ENCODE peak calls at places on chromosomes 13 and 19, in eight cellular contexts. T, U, L, Q, S, C, A and X are unnamed samples.

GRCh38 chr13:110319774-110320509 is 12.9 kb downstream of the COL4A2 start:
- DNase-seq in T (peak), U (peak), L (no peak), Q (no peak), S (no peak), C (no peak), A (peak), X (peak)

GRCh38 chr19:18682807-18683108 is 722 bp upstream of the CRTC1 start:
- DNase-seq in T (no peak), U (no peak), L (peak), Q (no peak), S (no peak), C (no peak), A (no peak), X (no peak)

GRCh38 chr19:46944918-46945628 is 74.6 kb upstream of the NPAS1 start:
- DNase-seq in T (peak), U (no peak), L (peak), Q (peak), S (no peak), C (peak), A (no peak), X (no peak)

GRCh38 chr13:30006246-30006645 is 155.8 kb upstream of the UBL3 start:
- DNase-seq in T (no peak), U (no peak), L (no peak), Q (no peak), S (no peak), C (no peak), A (no peak), X (no peak)

GRCh38 chr19:1064661-1065605 is 2.0 kb upstream of the ARHGAP45 start:
- DNase-seq in T (peak), U (peak), L (peak), Q (no peak), S (peak), C (peak), A (peak), X (peak)

GRCh38 chr13:110897024-110897423 is 17.8 kb downstream of the ANKRD10 start:
- DNase-seq in T (no peak), U (no peak), L (no peak), Q (no peak), S (no peak), C (no peak), A (no peak), X (no peak)

GRCh38 chr19:33192010-33192409 is 2.1 kb upstream of the LRP3 start:
- DNase-seq in T (no peak), U (no peak), L (peak), Q (no peak), S (no peak), C (no peak), A (no peak), X (no peak)

GRCh38 chr13:80235131-80235530 is 105.8 kb downstream of the SPRY2 start:
- DNase-seq in T (no peak), U (no peak), L (no peak), Q (no peak), S (no peak), C (no peak), A (no peak), X (no peak)

GRCh38 chr13:46168341-46168740 is 13.6 kb downstream of the LCP1 start:
- DNase-seq in T (no peak), U (peak), L (no peak), Q (no peak), S (no peak), C (peak), A (no peak), X (no peak)

GRCh38 chr13:20860844-20861243 is 41.7 kb downstream of the XPO4 start:
- DNase-seq in T (no peak), U (no peak), L (no peak), Q (no peak), S (no peak), C (no peak), A (no peak), X (no peak)

GRCh38 chr19:46984077-46985010 is 35.3 kb upstream of the NPAS1 start:
- DNase-seq in T (peak), U (no peak), L (no peak), Q (no peak), S (no peak), C (no peak), A (peak), X (no peak)

GRCh38 chr13:66886248-66886647 is 343.9 kb downstream of the PCDH9 start:
- DNase-seq in T (no peak), U (no peak), L (no peak), Q (no peak), S (no peak), C (no peak), A (no peak), X (no peak)

GRCh38 chr13:50208826-50209335 is 193.6 kb downstream of the KCNRG start:
- DNase-seq in T (peak), U (no peak), L (peak), Q (no peak), S (no peak), C (peak), A (no peak), X (no peak)

GRCh38 chr13:20512042-20512683 is 13.5 kb downstream of the CRYL1 start:
- DNase-seq in T (no peak), U (no peak), L (peak), Q (no peak), S (no peak), C (peak), A (no peak), X (no peak)

GRCh38 chr13:46022476-46022875 is 30.1 kb downstream of the ZC3H13 start:
- DNase-seq in T (no peak), U (no peak), L (no peak), Q (no peak), S (no peak), C (no peak), A (no peak), X (no peak)

GRCh38 chr13:69280399-69280798 is 827.2 kb upstream of the ATXN8OS start:
- DNase-seq in T (no peak), U (no peak), L (no peak), Q (no peak), S (no peak), C (no peak), A (no peak), X (no peak)

GRCh38 chr13:64928704-64929499 is 2301.2 kb downstream of the PCDH9 start:
- DNase-seq in T (peak), U (no peak), L (peak), Q (no peak), S (no peak), C (no peak), A (peak), X (peak)

GRCh38 chr13:81473366-81473899 is 1132.5 kb upstream of the SPRY2 start:
- DNase-seq in T (no peak), U (no peak), L (no peak), Q (no peak), S (no peak), C (no peak), A (no peak), X (no peak)

GRCh38 chr19:3506384-3507340 is 551 bp downstream of the FZR1 start:
- DNase-seq in T (no peak), U (peak), L (no peak), Q (peak), S (no peak), C (peak), A (no peak), X (no peak)

GRCh38 chr13:108686027-108686426 is 56.6 kb downstream of the MYO16 start:
- DNase-seq in T (no peak), U (no peak), L (no peak), Q (no peak), S (no peak), C (no peak), A (no peak), X (no peak)

GRCh38 chr13:23796546-23796945 is 92.7 kb downstream of the MIPEP start:
- DNase-seq in T (peak), U (no peak), L (no peak), Q (no peak), S (no peak), C (no peak), A (no peak), X (no peak)

GRCh38 chr19:1621574-1621973 is 16.3 kb upstream of the UQCR11 start:
- DNase-seq in T (no peak), U (no peak), L (no peak), Q (no peak), S (no peak), C (no peak), A (no peak), X (no peak)

GRCh38 chr13:40589285-40590109 is 76.9 kb downstream of the FOXO1 start:
- DNase-seq in T (no peak), U (no peak), L (no peak), Q (no peak), S (no peak), C (peak), A (peak), X (no peak)

GRCh38 chr13:73388586-73388985 is 329.8 kb downstream of the KLF5 start:
- DNase-seq in T (no peak), U (no peak), L (no peak), Q (no peak), S (no peak), C (no peak), A (no peak), X (no peak)

GRCh38 chr19:12995596-12996541 is 594 bp downstream of the NFIX start:
- DNase-seq in T (peak), U (no peak), L (no peak), Q (peak), S (no peak), C (no peak), A (no peak), X (no peak)

GRCh38 chr13:98026457-98026857 is 73.0 kb downstream of the IPO5 start:
- DNase-seq in T (peak), U (no peak), L (peak), Q (no peak), S (no peak), C (no peak), A (no peak), X (no peak)

GRCh38 chr13:72390909-72391308 is 336.5 kb downstream of the MZT1 start:
- DNase-seq in T (no peak), U (no peak), L (no peak), Q (no peak), S (no peak), C (no peak), A (peak), X (peak)

GRCh38 chr13:36858285-36858684 is 39.3 kb downstream of the RFXAP start:
- DNase-seq in T (peak), U (no peak), L (peak), Q (no peak), S (no peak), C (no peak), A (peak), X (peak)

GRCh38 chr13:56039992-56040391 is 1100.7 kb upstream of the PRR20A start:
- DNase-seq in T (no peak), U (no peak), L (no peak), Q (no peak), S (no peak), C (no peak), A (no peak), X (no peak)

GRCh38 chr13:110308377-110309158 is 1.5 kb downstream of the COL4A2 start:
- DNase-seq in T (no peak), U (no peak), L (peak), Q (peak), S (no peak), C (no peak), A (no peak), X (no peak)

GRCh38 chr13:59677966-59678814 is 485.5 kb downstream of the DIAPH3 start:
- DNase-seq in T (peak), U (no peak), L (peak), Q (no peak), S (no peak), C (no peak), A (peak), X (peak)

GRCh38 chr13:76969488-76970365 is 21.4 kb downstream of the ACOD1 start:
- DNase-seq in T (no peak), U (no peak), L (no peak), Q (no peak), S (no peak), C (no peak), A (peak), X (no peak)

GRCh38 chr13:31278874-31279273 is 79.1 kb downstream of the B3GLCT start:
- DNase-seq in T (no peak), U (no peak), L (no peak), Q (no peak), S (no peak), C (no peak), A (no peak), X (no peak)

GRCh38 chr19:31175564-31176348 is 173.5 kb downstream of the TSHZ3 start:
- DNase-seq in T (no peak), U (no peak), L (no peak), Q (peak), S (no peak), C (no peak), A (no peak), X (no peak)

GRCh38 chr13:49023441-49023840 is 47.7 kb downstream of the FNDC3A start:
- DNase-seq in T (peak), U (no peak), L (no peak), Q (no peak), S (no peak), C (no peak), A (peak), X (peak)